ENCODE peak calls at places on chromosomes 6 and 20, in six cellular contexts. M is AG09319, H is GM20000, Q is suprapubic skin, Z is cardiac muscle cell, E is RWPE1. B is an unnamed sample.

GRCh38 chr6:15491255-15491985 is 171.4 kb downstream of the DTNBP1 start:
- DNase-seq in M (peak; percentile 57), H (peak; percentile 83), Q (no peak), Z (peak; percentile 75), E (peak; percentile 56), B (peak; percentile 63)

GRCh38 chr20:49792006-49792405 is 20.6 kb upstream of the SLC9A8 start:
- DNase-seq in M (no peak), H (no peak), Q (no peak), Z (no peak), E (no peak), B (no peak)

GRCh38 chr6:121222656-121223055 is 111.6 kb downstream of the TBC1D32 start:
- DNase-seq in M (peak; percentile 8), H (no peak), Q (no peak), Z (no peak), E (peak; percentile 45), B (no peak)

GRCh38 chr6:47061631-47062300 is 19.6 kb upstream of the ADGRF1 start:
- DNase-seq in M (no peak), H (no peak), Q (no peak), Z (no peak), E (no peak), B (no peak)

GRCh38 chr6:108348655-108349349 is 53.9 kb downstream of the AFG1L start:
- DNase-seq in M (no peak), H (peak; percentile 74), Q (no peak), Z (no peak), E (no peak), B (no peak)

GRCh38 chr20:18174906-18175683 is 37.4 kb downstream of the KAT14 start:
- DNase-seq in M (no peak), H (no peak), Q (no peak), Z (no peak), E (no peak), B (no peak)

GRCh38 chr6:155541976-155542375 is 86.3 kb upstream of the NOX3 start:
- DNase-seq in M (no peak), H (no peak), Q (no peak), Z (no peak), E (no peak), B (no peak)

GRCh38 chr6:33417127-33417902 is 592 bp downstream of the CUTA start:
- DNase-seq in M (no peak), H (no peak), Q (no peak), Z (peak; percentile 55), E (peak; percentile 85), B (no peak)

GRCh38 chr20:48416002-48416401 is 411.8 kb downstream of the PREX1 start:
- DNase-seq in M (no peak), H (peak; percentile 54), Q (no peak), Z (no peak), E (no peak), B (no peak)

GRCh38 chr6:5525209-5525608 is 263.9 kb downstream of the FARS2 start:
- DNase-seq in M (peak; percentile 49), H (no peak), Q (no peak), Z (no peak), E (no peak), B (no peak)

GRCh38 chr6:98292812-98293211 is 541.6 kb upstream of the POU3F2 start:
- DNase-seq in M (no peak), H (no peak), Q (no peak), Z (no peak), E (no peak), B (no peak)

GRCh38 chr20:53157443-53158408 is 185.6 kb downstream of the TSHZ2 start:
- DNase-seq in M (peak; percentile 16), H (peak; percentile 15), Q (no peak), Z (no peak), E (peak; percentile 18), B (peak; percentile 42)

GRCh38 chr6:159836294-159837140 is 36.4 kb downstream of the PNLDC1 start:
- DNase-seq in M (no peak), H (no peak), Q (peak; percentile 71), Z (no peak), E (no peak), B (no peak)

GRCh38 chr20:45833030-45833882 is at the start of gene SNX21:
- DNase-seq in M (peak; percentile 84), H (peak; percentile 75), Q (peak; percentile 93), Z (peak; percentile 91), E (peak; percentile 88), B (peak; percentile 69)

GRCh38 chr6:7721654-7722053 is 4.2 kb upstream of the BMP6 start:
- DNase-seq in M (no peak), H (peak; percentile 57), Q (no peak), Z (no peak), E (no peak), B (no peak)

GRCh38 chr6:421211-421610 is 29.7 kb downstream of the IRF4 start:
- DNase-seq in M (no peak), H (no peak), Q (no peak), Z (no peak), E (no peak), B (no peak)

GRCh38 chr6:134245041-134245440 is 72.9 kb downstream of the SGK1 start:
- DNase-seq in M (no peak), H (no peak), Q (no peak), Z (no peak), E (no peak), B (no peak)

GRCh38 chr6:167745660-167746376 is 80.9 kb upstream of the AFDN start:
- DNase-seq in M (no peak), H (no peak), Q (no peak), Z (no peak), E (no peak), B (no peak)

GRCh38 chr6:37607949-37608348 is 89.7 kb downstream of the MDGA1 start:
- DNase-seq in M (no peak), H (no peak), Q (no peak), Z (peak; percentile 30), E (peak; percentile 25), B (no peak)
- TF ChIP-seq CTCF in M (peak; percentile 68), H (no peak), Q (no peak), Z (peak; percentile 67), E (no peak), B (peak; percentile 57)

GRCh38 chr6:36095497-36096391 is 34.6 kb upstream of the MAPK13 start:
- DNase-seq in M (no peak), H (no peak), Q (no peak), Z (no peak), E (no peak), B (no peak)
- TF ChIP-seq CTCF in M (no peak), H (no peak), Q (no peak), Z (no peak), E (peak; percentile 52), B (no peak)

DNA sequence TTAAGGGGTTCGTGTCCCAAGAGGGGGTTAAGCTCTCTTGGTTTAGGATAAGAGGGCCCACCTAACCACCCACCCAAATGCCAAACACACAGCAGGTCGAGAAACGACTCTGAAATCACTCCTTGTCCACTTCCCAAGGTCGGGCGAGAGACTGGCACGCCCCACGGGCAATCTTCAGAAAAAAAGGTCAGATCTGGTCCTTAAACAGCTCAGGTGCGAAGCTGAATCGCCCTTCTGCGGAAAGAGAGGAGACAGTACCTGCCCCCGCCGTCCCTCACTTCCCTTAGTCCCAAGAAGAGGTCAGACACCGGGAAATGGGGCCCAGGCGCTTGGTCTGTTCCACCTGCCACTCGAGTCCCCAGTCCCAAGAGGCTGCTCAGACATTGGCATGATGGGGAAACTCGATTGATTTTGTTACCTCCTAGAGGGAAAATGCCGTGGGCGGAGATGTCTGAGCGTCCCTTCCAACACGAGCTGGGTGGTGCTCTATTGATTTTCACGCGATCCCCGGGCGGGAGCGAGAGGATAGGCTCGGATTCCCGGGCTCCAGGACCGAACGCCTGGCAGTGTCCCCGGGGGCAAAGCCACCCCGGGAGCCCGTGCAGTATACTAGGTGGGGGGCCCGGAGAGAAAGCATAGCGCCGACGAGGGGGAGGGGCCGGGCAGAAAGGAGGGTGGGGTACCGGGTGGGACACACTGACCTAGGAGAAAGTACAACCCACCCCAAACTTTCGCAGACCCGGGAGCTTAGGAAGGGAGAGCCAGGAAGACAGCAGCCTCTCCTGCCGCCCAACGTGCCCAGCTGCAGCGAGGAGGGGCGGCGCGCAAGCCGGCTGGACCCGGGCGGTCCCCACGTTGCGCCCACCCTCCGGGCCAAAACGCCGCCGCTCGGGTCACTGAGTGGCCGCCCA is 1.1 kb upstream of the SAMD5 start:
- DNase-seq in M (no peak), H (peak; percentile 40), Q (no peak), Z (peak; percentile 38), E (peak; percentile 22), B (peak; percentile 18)
- TF ChIP-seq CTCF in M (no peak), H (no peak), Q (no peak), Z (no peak), E (no peak), B (no peak)

GRCh38 chr6:127637830-127638229 is 60.9 kb downstream of the C6orf58 start:
- DNase-seq in M (no peak), H (no peak), Q (no peak), Z (no peak), E (no peak), B (no peak)

DNA sequence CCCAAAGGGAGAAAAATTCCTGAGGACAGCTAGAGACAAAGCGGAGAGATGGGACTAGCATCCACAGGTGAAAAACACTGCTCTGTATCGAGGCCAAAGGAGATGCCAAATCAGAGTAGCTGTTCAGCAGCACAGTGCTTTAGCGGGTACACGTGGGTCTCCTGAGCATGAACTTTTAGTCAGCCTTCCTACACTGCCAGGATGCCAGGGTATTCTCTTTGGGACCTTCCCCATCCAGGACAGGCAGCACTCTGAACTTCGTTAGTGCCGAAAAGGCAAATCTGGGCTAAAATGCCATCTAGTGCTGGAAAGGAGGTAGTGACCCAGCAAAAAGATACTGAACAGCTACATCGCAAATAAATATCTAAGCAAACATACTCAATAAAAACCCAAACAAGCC is 64.9 kb downstream of the C6orf58 start:
- DNase-seq in M (no peak), H (peak; percentile 49), Q (no peak), Z (peak; percentile 49), E (peak; percentile 45), B (peak; percentile 18)
- TF ChIP-seq CTCF in M (peak; percentile 78), H (peak; percentile 29), Q (peak; percentile 48), Z (peak; percentile 80), E (peak; percentile 72), B (peak; percentile 72)

DNA sequence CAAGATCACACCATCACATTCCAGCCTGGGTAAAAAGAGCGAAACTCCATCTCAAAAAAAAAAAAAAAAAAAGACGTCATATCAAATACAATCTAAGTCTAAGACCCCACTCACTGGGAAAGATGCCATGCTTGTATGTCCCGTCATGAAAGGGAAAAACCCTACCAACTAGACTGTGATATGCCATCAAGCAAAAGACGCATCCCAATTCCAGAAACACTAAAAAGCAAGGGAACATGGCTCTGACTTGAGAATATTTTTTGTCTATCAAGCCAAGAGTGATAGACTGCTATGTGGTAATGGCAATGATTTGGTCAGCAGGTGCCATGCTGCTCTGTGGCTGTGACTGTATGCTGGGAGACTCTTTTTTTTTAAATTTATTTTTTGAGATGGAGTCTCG is 23.0 kb downstream of the LAMA5 start:
- DNase-seq in M (no peak), H (no peak), Q (no peak), Z (no peak), E (no peak), B (no peak)
- TF ChIP-seq CTCF in M (no peak), H (no peak), Q (no peak), Z (no peak), E (no peak), B (no peak)